ENCODE peak calls at places on chromosomes 1 and 21, in ten cellular contexts. E, J, D, Z, N, F, R, Q, P and K are unnamed samples. For H3K9me3, the result is how much of the 10 kb centered on the place peaks cover.

GRCh38 chr21:45278156-45278911 is 9.4 kb downstream of the POFUT2 start:
- DNase-seq in E (no peak), J (peak), D (no peak), Z (peak), N (no peak), F (no peak), R (no peak), Q (no peak), P (no peak), K (peak)

GRCh38 chr1:54833146-54833545 is 32.0 kb upstream of the TTC22 start:
- DNase-seq in E (no peak), J (no peak), D (no peak), Z (no peak), N (no peak), F (no peak), R (no peak), Q (no peak), P (no peak), K (peak)

GRCh38 chr1:94417702-94417961 is 557 bp upstream of the ABCD3 start:
- DNase-seq in E (no peak), J (no peak), D (no peak), Z (no peak), N (no peak), F (no peak), R (no peak), Q (no peak), P (no peak), K (no peak)

GRCh38 chr1:64304744-64305143 is 101.3 kb downstream of the UBE2U start:
- DNase-seq in E (no peak), J (no peak), D (no peak), Z (no peak), N (no peak), F (no peak), R (no peak), Q (no peak), P (no peak), K (no peak)

GRCh38 chr1:111205724-111206070 is 5.3 kb upstream of the DENND2D start:
- DNase-seq in E (no peak), J (no peak), D (peak), Z (peak), N (peak), F (no peak), R (no peak), Q (no peak), P (no peak), K (no peak)

GRCh38 chr1:206794294-206794908 is 22.1 kb upstream of the IL10 start:
- DNase-seq in E (no peak), J (no peak), D (no peak), Z (peak), N (no peak), F (no peak), R (no peak), Q (no peak), P (no peak), K (no peak)

GRCh38 chr1:118007391-118007790 is 77.9 kb downstream of the WDR3 start:
- DNase-seq in E (no peak), J (no peak), D (no peak), Z (no peak), N (no peak), F (no peak), R (no peak), Q (no peak), P (no peak), K (peak)

GRCh38 chr1:41454406-41454805 is 30.1 kb downstream of the EDN2 start:
- DNase-seq in E (no peak), J (peak), D (peak), Z (no peak), N (no peak), F (no peak), R (peak), Q (no peak), P (no peak), K (no peak)

GRCh38 chr1:199422206-199422605 is 605.3 kb upstream of the NR5A2 start:
- DNase-seq in E (peak), J (no peak), D (peak), Z (peak), N (peak), F (no peak), R (peak), Q (no peak), P (peak), K (peak)

GRCh38 chr1:82549851-82550250 is 749.1 kb downstream of the ADGRL2 start:
- DNase-seq in E (no peak), J (no peak), D (no peak), Z (no peak), N (no peak), F (no peak), R (no peak), Q (no peak), P (no peak), K (no peak)

GRCh38 chr1:32830092-32830852 is 12.8 kb downstream of the S100PBP start:
- DNase-seq in E (no peak), J (no peak), D (no peak), Z (no peak), N (no peak), F (no peak), R (no peak), Q (no peak), P (no peak), K (no peak)

GRCh38 chr1:66182551-66183178 is 351.3 kb upstream of the SGIP1 start:
- DNase-seq in E (no peak), J (no peak), D (peak), Z (peak), N (peak), F (no peak), R (no peak), Q (no peak), P (no peak), K (no peak)

GRCh38 chr1:203898458-203899244 is 37.3 kb downstream of the SNRPE start:
- DNase-seq in E (no peak), J (no peak), D (no peak), Z (no peak), N (no peak), F (no peak), R (no peak), Q (no peak), P (no peak), K (no peak)

GRCh38 chr1:15212216-15212988 is 34.6 kb upstream of the FHAD1 start:
- DNase-seq in E (no peak), J (no peak), D (no peak), Z (no peak), N (no peak), F (no peak), R (no peak), Q (no peak), P (no peak), K (no peak)

GRCh38 chr1:168057355-168057754 is 79.4 kb downstream of the GPR161 start:
- DNase-seq in E (no peak), J (no peak), D (no peak), Z (no peak), N (no peak), F (no peak), R (no peak), Q (no peak), P (no peak), K (no peak)

GRCh38 chr1:39293375-39294070 is 89.0 kb downstream of the MACF1 start:
- DNase-seq in E (no peak), J (no peak), D (peak), Z (peak), N (peak), F (peak), R (no peak), Q (no peak), P (no peak), K (no peak)

GRCh38 chr1:199759268-199759724 is 268.2 kb upstream of the NR5A2 start:
- DNase-seq in E (no peak), J (no peak), D (peak), Z (peak), N (peak), F (no peak), R (no peak), Q (no peak), P (peak), K (no peak)

GRCh38 chr1:71979947-71980346 is 302.4 kb downstream of the NEGR1 start:
- DNase-seq in E (no peak), J (no peak), D (no peak), Z (no peak), N (no peak), F (no peak), R (no peak), Q (no peak), P (no peak), K (no peak)

GRCh38 chr1:217554849-217555248 is 76.0 kb downstream of the GPATCH2 start:
- DNase-seq in E (no peak), J (no peak), D (no peak), Z (no peak), N (no peak), F (no peak), R (no peak), Q (no peak), P (no peak), K (no peak)

GRCh38 chr1:32240140-32240951 is 6.7 kb upstream of the FAM167B start:
- DNase-seq in E (peak), J (peak), D (peak), Z (peak), N (peak), F (peak), R (peak), Q (no peak), P (peak), K (peak)

GRCh38 chr1:119791377-119791776 is 19.9 kb downstream of the REG4 start:
- DNase-seq in E (peak), J (no peak), D (no peak), Z (no peak), N (no peak), F (no peak), R (no peak), Q (no peak), P (peak), K (peak)

GRCh38 chr1:40849801-40850592 is 12.2 kb downstream of the CITED4 start:
- DNase-seq in E (peak), J (peak), D (peak), Z (no peak), N (peak), F (peak), R (peak), Q (peak), P (peak), K (peak)

GRCh38 chr1:55848906-55849305 is 633.7 kb upstream of the USP24 start:
- DNase-seq in E (no peak), J (no peak), D (peak), Z (peak), N (peak), F (no peak), R (peak), Q (no peak), P (peak), K (peak)

GRCh38 chr1:29094954-29095353 is 28.7 kb downstream of the TMEM200B start:
- DNase-seq in E (no peak), J (no peak), D (no peak), Z (no peak), N (no peak), F (no peak), R (no peak), Q (no peak), P (peak), K (no peak)

GRCh38 chr1:94503153-94503552 is 38.4 kb downstream of the F3 start:
- DNase-seq in E (no peak), J (no peak), D (no peak), Z (no peak), N (no peak), F (no peak), R (no peak), Q (no peak), P (no peak), K (no peak)

GRCh38 chr1:90591970-90592356 is 125.1 kb downstream of the BARHL2 start:
- DNase-seq in E (no peak), J (no peak), D (no peak), Z (no peak), N (no peak), F (no peak), R (no peak), Q (no peak), P (no peak), K (peak)

GRCh38 chr1:53069663-53070327 is 7.8 kb downstream of the PODN start:
- DNase-seq in E (no peak), J (no peak), D (no peak), Z (peak), N (no peak), F (no peak), R (peak), Q (no peak), P (no peak), K (peak)

GRCh38 chr21:45873418-45873817 is 108.2 kb upstream of the COL6A1 start:
- DNase-seq in E (no peak), J (no peak), D (no peak), Z (no peak), N (no peak), F (no peak), R (no peak), Q (no peak), P (no peak), K (no peak)

GRCh38 chr1:182446033-182446669 is 3.8 kb upstream of the RGSL1 start:
- DNase-seq in E (peak), J (no peak), D (peak), Z (peak), N (peak), F (peak), R (peak), Q (peak), P (peak), K (peak)

GRCh38 chr1:1371354-1371740 is 3.7 kb downstream of the AURKAIP1 start:
- DNase-seq in E (no peak), J (peak), D (peak), Z (peak), N (no peak), F (no peak), R (no peak), Q (no peak), P (no peak), K (no peak)

GRCh38 chr1:53734650-53735211 is 4.2 kb downstream of the GLIS1 start:
- DNase-seq in E (peak), J (no peak), D (peak), Z (peak), N (peak), F (no peak), R (no peak), Q (no peak), P (peak), K (peak)

GRCh38 chr1:9689971-9690381 is 38.4 kb downstream of the PIK3CD start:
- DNase-seq in E (peak), J (peak), D (peak), Z (peak), N (no peak), F (peak), R (peak), Q (peak), P (no peak), K (peak)

GRCh38 chr1:227038401-227038800 is 98.3 kb downstream of the COQ8A start:
- DNase-seq in E (no peak), J (no peak), D (peak), Z (no peak), N (no peak), F (no peak), R (no peak), Q (no peak), P (peak), K (no peak)

GRCh38 chr1:27526569-27527222 is 36.7 kb upstream of the WASF2 start:
- DNase-seq in E (no peak), J (no peak), D (no peak), Z (peak), N (peak), F (no peak), R (no peak), Q (peak), P (no peak), K (no peak)

GRCh38 chr1:98053471-98054366 is 132.9 kb upstream of the DPYD start:
- DNase-seq in E (peak), J (peak), D (peak), Z (peak), N (peak), F (peak), R (peak), Q (peak), P (peak), K (peak)

GRCh38 chr1:7014640-7014930 is 229.3 kb downstream of the CAMTA1 start:
- DNase-seq in E (no peak), J (no peak), D (no peak), Z (no peak), N (no peak), F (no peak), R (no peak), Q (no peak), P (no peak), K (no peak)

GRCh38 chr21:43274022-43274945 is 105.5 kb downstream of the CRYAA start:
- DNase-seq in E (peak), J (peak), D (no peak), Z (peak), N (no peak), F (no peak), R (no peak), Q (no peak), P (no peak), K (no peak)

GRCh38 chr1:14184346-14184963 is 414.0 kb upstream of the KAZN start:
- DNase-seq in E (no peak), J (no peak), D (no peak), Z (no peak), N (no peak), F (no peak), R (no peak), Q (no peak), P (no peak), K (no peak)

GRCh38 chr1:14182801-14183200 is 415.7 kb upstream of the KAZN start:
- DNase-seq in E (no peak), J (no peak), D (no peak), Z (no peak), N (no peak), F (no peak), R (no peak), Q (no peak), P (no peak), K (no peak)

GRCh38 chr1:14181191-14181793 is 417.2 kb upstream of the KAZN start:
- DNase-seq in E (no peak), J (no peak), D (no peak), Z (no peak), N (no peak), F (peak), R (no peak), Q (no peak), P (no peak), K (no peak)

GRCh38 chr1:14183312-14183711 is 415.2 kb upstream of the KAZN start:
- DNase-seq in E (no peak), J (no peak), D (no peak), Z (no peak), N (no peak), F (no peak), R (no peak), Q (no peak), P (no peak), K (no peak)
- H3K4me3 ChIP-seq in E (no peak), J (no peak), D (no peak), Z (no peak), N (no peak), F (no peak), R (no peak), Q (no peak), P (no peak), K (no peak)

GRCh38 chr1:247096544-247096943 is 7.6 kb downstream of the ZNF669 start:
- DNase-seq in E (no peak), J (no peak), D (no peak), Z (no peak), N (no peak), F (no peak), R (no peak), Q (no peak), P (no peak), K (no peak)
- H3K9me3 ChIP-seq in E (under half), J (under half), D (under half), Z (under half), N (under half), F (under half), R (under half), Q (under half), P (under half), K (under half)

GRCh38 chr1:213481395-213481794 is 430.4 kb downstream of the RPS6KC1 start:
- DNase-seq in E (no peak), J (no peak), D (no peak), Z (no peak), N (no peak), F (no peak), R (no peak), Q (no peak), P (no peak), K (no peak)

GRCh38 chr1:213491468-213491867 is 440.4 kb downstream of the RPS6KC1 start:
- DNase-seq in E (no peak), J (no peak), D (no peak), Z (no peak), N (no peak), F (no peak), R (no peak), Q (no peak), P (no peak), K (no peak)

GRCh38 chr1:213484333-213484732 is 433.3 kb downstream of the RPS6KC1 start:
- DNase-seq in E (no peak), J (no peak), D (no peak), Z (no peak), N (no peak), F (no peak), R (no peak), Q (no peak), P (no peak), K (no peak)

GRCh38 chr1:213484758-213485157 is 433.7 kb downstream of the RPS6KC1 start:
- DNase-seq in E (no peak), J (no peak), D (no peak), Z (no peak), N (no peak), F (no peak), R (no peak), Q (no peak), P (no peak), K (no peak)

DNA sequence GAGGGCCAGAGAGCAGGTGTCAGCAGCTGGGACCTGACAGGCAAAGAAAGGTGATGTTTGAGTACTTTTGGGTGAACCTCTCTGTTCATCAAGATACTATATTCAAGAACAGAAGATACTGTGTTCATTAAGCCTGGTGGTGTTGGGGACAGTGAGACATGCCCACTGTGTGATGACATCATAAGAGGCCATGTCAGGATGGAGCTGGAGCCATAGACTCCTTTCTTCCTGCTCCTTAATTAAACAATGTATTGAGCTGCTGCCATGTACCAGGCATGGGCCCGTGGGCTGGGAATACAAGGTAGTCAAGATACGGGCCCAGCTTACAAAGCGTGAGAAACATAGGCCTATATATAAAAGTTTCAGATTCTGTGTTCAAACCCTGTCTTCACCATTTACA is 435.4 kb downstream of the RPS6KC1 start:
- DNase-seq in E (no peak), J (no peak), D (no peak), Z (no peak), N (no peak), F (no peak), R (no peak), Q (no peak), P (no peak), K (no peak)
- H3K4me3 ChIP-seq in E (no peak), J (no peak), D (no peak), Z (no peak), N (no peak), F (no peak), R (no peak), Q (no peak), P (no peak), K (no peak)

GRCh38 chr1:152859696-152860095 is at the start of gene LCE7A:
- DNase-seq in E (no peak), J (no peak), D (no peak), Z (no peak), N (no peak), F (no peak), R (no peak), Q (no peak), P (no peak), K (no peak)
- H3K9me3 ChIP-seq in E (under half), J (under half), D (under half), Z (under half), N (under half), F (under half), R (under half), Q (under half), P (under half), K (half or more)

GRCh38 chr1:100953915-100954314 is 58.0 kb downstream of the SLC30A7 start:
- DNase-seq in E (no peak), J (no peak), D (no peak), Z (no peak), N (no peak), F (no peak), R (no peak), Q (no peak), P (no peak), K (no peak)

GRCh38 chr1:100952104-100952745 is 56.3 kb downstream of the SLC30A7 start:
- DNase-seq in E (no peak), J (no peak), D (no peak), Z (no peak), N (no peak), F (no peak), R (no peak), Q (no peak), P (no peak), K (no peak)

GRCh38 chr1:100950311-100950710 is 54.4 kb downstream of the SLC30A7 start:
- DNase-seq in E (no peak), J (no peak), D (no peak), Z (no peak), N (no peak), F (no peak), R (no peak), Q (no peak), P (no peak), K (no peak)

GRCh38 chr1:100955322-100955721 is 59.4 kb downstream of the SLC30A7 start:
- DNase-seq in E (no peak), J (no peak), D (peak), Z (no peak), N (peak), F (peak), R (no peak), Q (no peak), P (peak), K (no peak)

GRCh38 chr1:100950776-100951175 is 54.9 kb downstream of the SLC30A7 start:
- DNase-seq in E (no peak), J (no peak), D (peak), Z (no peak), N (peak), F (peak), R (no peak), Q (no peak), P (no peak), K (peak)
- H3K4me3 ChIP-seq in E (no peak), J (no peak), D (no peak), Z (peak), N (no peak), F (no peak), R (no peak), Q (no peak), P (no peak), K (no peak)

DNA sequence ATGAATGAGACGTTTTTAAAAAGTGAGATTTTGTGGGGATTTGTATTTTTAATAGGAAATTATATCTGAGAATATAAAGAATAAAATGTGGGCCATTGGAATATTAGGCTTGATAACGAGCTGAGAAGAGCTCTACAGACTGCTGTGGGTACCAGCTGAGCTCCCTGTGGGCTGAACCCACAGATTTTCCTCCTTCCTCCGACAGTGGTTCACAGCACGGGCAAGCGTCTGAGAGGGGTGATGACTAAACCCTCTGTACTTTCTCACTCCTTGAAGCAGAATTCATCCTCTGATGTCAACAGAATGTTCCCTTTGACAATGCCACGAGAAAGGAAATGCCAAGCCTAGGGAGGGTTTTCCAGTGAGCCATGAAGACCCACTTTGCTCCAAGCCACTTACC is 102.7 kb upstream of the AJAP1 start:
- DNase-seq in E (no peak), J (no peak), D (no peak), Z (no peak), N (no peak), F (no peak), R (no peak), Q (no peak), P (no peak), K (no peak)
- H3K9me3 ChIP-seq in E (under half), J (under half), D (under half), Z (under half), N (under half), F (under half), R (under half), Q (under half), P (under half), K (under half)

GRCh38 chr1:103917771-103918170 is 168.1 kb downstream of the AMY1C start:
- DNase-seq in E (no peak), J (no peak), D (no peak), Z (no peak), N (no peak), F (no peak), R (no peak), Q (no peak), P (no peak), K (no peak)
- H3K4me3 ChIP-seq in E (no peak), J (no peak), D (no peak), Z (no peak), N (no peak), F (no peak), R (no peak), Q (no peak), P (no peak), K (no peak)